ENCODE peak calls at places on chromosomes 12 and 14, in seven cellular contexts. One of them, this sample, is unnamed.

GRCh38 chr14:60506462-60506984 is 2.4 kb upstream of the SIX6 start:
- DNase-seq in GM23248: no peak
- DNase-seq in Calu3: no peak
- DNase-seq in PC-3: no peak
- DNase-seq in stimulated activated CD4-positive, alpha-beta T cell treated with anti-CD3 and anti-CD28 coated beads, Interleukin-12 subunit alpha, Interleukin-12 subunit beta, amount 100 ng/mL, for 4 hours: no peak
- DNase-seq in nucleus accumbens: no peak
- DNase-seq in activated T-cell treated with anti-CD3 and anti-CD28 coated beads, Interleukin-2, amount 50 U/mL, for 48 hours: no peak
- DNase-seq in this sample: no peak

GRCh38 chr12:113128802-113129663 is 6.5 kb downstream of the RASAL1 start:
- DNase-seq in nucleus accumbens: no peak
- DNase-seq in stimulated activated CD4-positive, alpha-beta T cell treated with anti-CD3 and anti-CD28 coated beads, Interleukin-12 subunit alpha, Interleukin-12 subunit beta, amount 100 ng/mL, for 4 hours: no peak
- DNase-seq in PC-3: no peak
- DNase-seq in Calu3: no peak
- DNase-seq in activated T-cell treated with anti-CD3 and anti-CD28 coated beads, Interleukin-2, amount 50 U/mL, for 48 hours: no peak
- DNase-seq in GM23248: no peak
- DNase-seq in this sample: no peak

GRCh38 chr12:4353785-4354208 is 25.7 kb downstream of the FGF23 start:
- DNase-seq in stimulated activated CD4-positive, alpha-beta T cell treated with anti-CD3 and anti-CD28 coated beads, Interleukin-12 subunit alpha, Interleukin-12 subunit beta, amount 100 ng/mL, for 4 hours: peak
- DNase-seq in GM23248: peak
- DNase-seq in Calu3: no peak
- DNase-seq in PC-3: peak
- DNase-seq in nucleus accumbens: no peak
- DNase-seq in activated T-cell treated with anti-CD3 and anti-CD28 coated beads, Interleukin-2, amount 50 U/mL, for 48 hours: peak
- DNase-seq in this sample: peak

GRCh38 chr14:94172545-94172944 is 1.6 kb upstream of the PPP4R4 start:
- DNase-seq in GM23248: no peak
- DNase-seq in activated T-cell treated with anti-CD3 and anti-CD28 coated beads, Interleukin-2, amount 50 U/mL, for 48 hours: no peak
- DNase-seq in stimulated activated CD4-positive, alpha-beta T cell treated with anti-CD3 and anti-CD28 coated beads, Interleukin-12 subunit alpha, Interleukin-12 subunit beta, amount 100 ng/mL, for 4 hours: no peak
- DNase-seq in nucleus accumbens: no peak
- DNase-seq in Calu3: no peak
- DNase-seq in PC-3: no peak
- DNase-seq in this sample: no peak

GRCh38 chr12:116559330-116560080 is at the start of gene MAP1LC3B2:
- DNase-seq in PC-3: peak
- DNase-seq in activated T-cell treated with anti-CD3 and anti-CD28 coated beads, Interleukin-2, amount 50 U/mL, for 48 hours: peak
- DNase-seq in Calu3: peak
- DNase-seq in stimulated activated CD4-positive, alpha-beta T cell treated with anti-CD3 and anti-CD28 coated beads, Interleukin-12 subunit alpha, Interleukin-12 subunit beta, amount 100 ng/mL, for 4 hours: peak
- DNase-seq in nucleus accumbens: peak
- DNase-seq in GM23248: peak
- DNase-seq in this sample: peak

GRCh38 chr12:96045566-96045965 is 10.2 kb upstream of the LTA4H start:
- DNase-seq in Calu3: no peak
- DNase-seq in GM23248: no peak
- DNase-seq in nucleus accumbens: no peak
- DNase-seq in activated T-cell treated with anti-CD3 and anti-CD28 coated beads, Interleukin-2, amount 50 U/mL, for 48 hours: no peak
- DNase-seq in stimulated activated CD4-positive, alpha-beta T cell treated with anti-CD3 and anti-CD28 coated beads, Interleukin-12 subunit alpha, Interleukin-12 subunit beta, amount 100 ng/mL, for 4 hours: no peak
- DNase-seq in PC-3: no peak
- DNase-seq in this sample: no peak

GRCh38 chr14:69648480-69649414 is 37.4 kb downstream of the SUSD6 start:
- DNase-seq in stimulated activated CD4-positive, alpha-beta T cell treated with anti-CD3 and anti-CD28 coated beads, Interleukin-12 subunit alpha, Interleukin-12 subunit beta, amount 100 ng/mL, for 4 hours: no peak
- DNase-seq in GM23248: peak
- DNase-seq in activated T-cell treated with anti-CD3 and anti-CD28 coated beads, Interleukin-2, amount 50 U/mL, for 48 hours: no peak
- DNase-seq in nucleus accumbens: no peak
- DNase-seq in PC-3: peak
- DNase-seq in Calu3: no peak
- DNase-seq in this sample: peak

GRCh38 chr12:40171501-40171900 is 53.3 kb upstream of the LRRK2 start:
- DNase-seq in Calu3: no peak
- DNase-seq in nucleus accumbens: no peak
- DNase-seq in activated T-cell treated with anti-CD3 and anti-CD28 coated beads, Interleukin-2, amount 50 U/mL, for 48 hours: no peak
- DNase-seq in PC-3: peak
- DNase-seq in stimulated activated CD4-positive, alpha-beta T cell treated with anti-CD3 and anti-CD28 coated beads, Interleukin-12 subunit alpha, Interleukin-12 subunit beta, amount 100 ng/mL, for 4 hours: no peak
- DNase-seq in GM23248: no peak
- DNase-seq in this sample: peak

GRCh38 chr14:68806526-68807147 is 13.8 kb upstream of the ZFP36L1 start:
- DNase-seq in stimulated activated CD4-positive, alpha-beta T cell treated with anti-CD3 and anti-CD28 coated beads, Interleukin-12 subunit alpha, Interleukin-12 subunit beta, amount 100 ng/mL, for 4 hours: no peak
- DNase-seq in GM23248: no peak
- DNase-seq in nucleus accumbens: no peak
- DNase-seq in PC-3: no peak
- DNase-seq in activated T-cell treated with anti-CD3 and anti-CD28 coated beads, Interleukin-2, amount 50 U/mL, for 48 hours: no peak
- DNase-seq in Calu3: no peak
- DNase-seq in this sample: no peak

GRCh38 chr14:85528882-85529585 is 910 bp upstream of the FLRT2 start:
- DNase-seq in stimulated activated CD4-positive, alpha-beta T cell treated with anti-CD3 and anti-CD28 coated beads, Interleukin-12 subunit alpha, Interleukin-12 subunit beta, amount 100 ng/mL, for 4 hours: no peak
- DNase-seq in nucleus accumbens: no peak
- DNase-seq in PC-3: peak
- DNase-seq in activated T-cell treated with anti-CD3 and anti-CD28 coated beads, Interleukin-2, amount 50 U/mL, for 48 hours: no peak
- DNase-seq in GM23248: peak
- DNase-seq in Calu3: no peak
- DNase-seq in this sample: peak

GRCh38 chr12:65944637-65945036 is 120.4 kb downstream of the HMGA2 start:
- DNase-seq in PC-3: peak
- DNase-seq in Calu3: no peak
- DNase-seq in GM23248: no peak
- DNase-seq in nucleus accumbens: no peak
- DNase-seq in stimulated activated CD4-positive, alpha-beta T cell treated with anti-CD3 and anti-CD28 coated beads, Interleukin-12 subunit alpha, Interleukin-12 subunit beta, amount 100 ng/mL, for 4 hours: no peak
- DNase-seq in activated T-cell treated with anti-CD3 and anti-CD28 coated beads, Interleukin-2, amount 50 U/mL, for 48 hours: no peak
- DNase-seq in this sample: no peak

GRCh38 chr12:12881495-12881894 is 9.9 kb upstream of the GPRC5A start:
- DNase-seq in nucleus accumbens: no peak
- DNase-seq in activated T-cell treated with anti-CD3 and anti-CD28 coated beads, Interleukin-2, amount 50 U/mL, for 48 hours: no peak
- DNase-seq in PC-3: peak
- DNase-seq in Calu3: peak
- DNase-seq in stimulated activated CD4-positive, alpha-beta T cell treated with anti-CD3 and anti-CD28 coated beads, Interleukin-12 subunit alpha, Interleukin-12 subunit beta, amount 100 ng/mL, for 4 hours: no peak
- DNase-seq in GM23248: peak
- DNase-seq in this sample: peak

GRCh38 chr14:71716371-71716770 is 215.9 kb upstream of the RGS6 start:
- DNase-seq in GM23248: peak
- DNase-seq in PC-3: no peak
- DNase-seq in activated T-cell treated with anti-CD3 and anti-CD28 coated beads, Interleukin-2, amount 50 U/mL, for 48 hours: no peak
- DNase-seq in nucleus accumbens: no peak
- DNase-seq in stimulated activated CD4-positive, alpha-beta T cell treated with anti-CD3 and anti-CD28 coated beads, Interleukin-12 subunit alpha, Interleukin-12 subunit beta, amount 100 ng/mL, for 4 hours: no peak
- DNase-seq in Calu3: no peak
- DNase-seq in this sample: peak

GRCh38 chr14:55441286-55441685 is 870 bp upstream of the TBPL2 start:
- DNase-seq in stimulated activated CD4-positive, alpha-beta T cell treated with anti-CD3 and anti-CD28 coated beads, Interleukin-12 subunit alpha, Interleukin-12 subunit beta, amount 100 ng/mL, for 4 hours: no peak
- DNase-seq in GM23248: no peak
- DNase-seq in nucleus accumbens: no peak
- DNase-seq in activated T-cell treated with anti-CD3 and anti-CD28 coated beads, Interleukin-2, amount 50 U/mL, for 48 hours: no peak
- DNase-seq in PC-3: peak
- DNase-seq in Calu3: no peak
- DNase-seq in this sample: no peak

GRCh38 chr12:23423097-23423687 is 526.3 kb downstream of the SOX5 start:
- DNase-seq in PC-3: no peak
- DNase-seq in activated T-cell treated with anti-CD3 and anti-CD28 coated beads, Interleukin-2, amount 50 U/mL, for 48 hours: no peak
- DNase-seq in GM23248: no peak
- DNase-seq in stimulated activated CD4-positive, alpha-beta T cell treated with anti-CD3 and anti-CD28 coated beads, Interleukin-12 subunit alpha, Interleukin-12 subunit beta, amount 100 ng/mL, for 4 hours: no peak
- DNase-seq in Calu3: no peak
- DNase-seq in nucleus accumbens: no peak
- DNase-seq in this sample: no peak

GRCh38 chr12:107541001-107541400 is 144.6 kb upstream of the PWP1 start:
- DNase-seq in activated T-cell treated with anti-CD3 and anti-CD28 coated beads, Interleukin-2, amount 50 U/mL, for 48 hours: no peak
- DNase-seq in PC-3: no peak
- DNase-seq in GM23248: no peak
- DNase-seq in stimulated activated CD4-positive, alpha-beta T cell treated with anti-CD3 and anti-CD28 coated beads, Interleukin-12 subunit alpha, Interleukin-12 subunit beta, amount 100 ng/mL, for 4 hours: no peak
- DNase-seq in Calu3: no peak
- DNase-seq in nucleus accumbens: no peak
- DNase-seq in this sample: no peak

GRCh38 chr14:36006623-36007022 is 169.9 kb downstream of the PTCSC3 start:
- DNase-seq in nucleus accumbens: no peak
- DNase-seq in PC-3: no peak
- DNase-seq in GM23248: no peak
- DNase-seq in Calu3: no peak
- DNase-seq in stimulated activated CD4-positive, alpha-beta T cell treated with anti-CD3 and anti-CD28 coated beads, Interleukin-12 subunit alpha, Interleukin-12 subunit beta, amount 100 ng/mL, for 4 hours: no peak
- DNase-seq in activated T-cell treated with anti-CD3 and anti-CD28 coated beads, Interleukin-2, amount 50 U/mL, for 48 hours: no peak
- DNase-seq in this sample: no peak

GRCh38 chr14:89000007-89000942 is 175.8 kb downstream of the TTC8 start:
- DNase-seq in stimulated activated CD4-positive, alpha-beta T cell treated with anti-CD3 and anti-CD28 coated beads, Interleukin-12 subunit alpha, Interleukin-12 subunit beta, amount 100 ng/mL, for 4 hours: no peak
- DNase-seq in GM23248: peak
- DNase-seq in PC-3: peak
- DNase-seq in nucleus accumbens: no peak
- DNase-seq in activated T-cell treated with anti-CD3 and anti-CD28 coated beads, Interleukin-2, amount 50 U/mL, for 48 hours: peak
- DNase-seq in Calu3: peak
- DNase-seq in this sample: peak

GRCh38 chr14:70981005-70981952 is 74.0 kb downstream of the PCNX1 start:
- DNase-seq in nucleus accumbens: no peak
- DNase-seq in stimulated activated CD4-positive, alpha-beta T cell treated with anti-CD3 and anti-CD28 coated beads, Interleukin-12 subunit alpha, Interleukin-12 subunit beta, amount 100 ng/mL, for 4 hours: no peak
- DNase-seq in activated T-cell treated with anti-CD3 and anti-CD28 coated beads, Interleukin-2, amount 50 U/mL, for 48 hours: no peak
- DNase-seq in PC-3: peak
- DNase-seq in GM23248: no peak
- DNase-seq in Calu3: no peak
- DNase-seq in this sample: peak

GRCh38 chr12:56947633-56948535 is 9.5 kb downstream of the RDH16 start:
- DNase-seq in PC-3: peak
- DNase-seq in stimulated activated CD4-positive, alpha-beta T cell treated with anti-CD3 and anti-CD28 coated beads, Interleukin-12 subunit alpha, Interleukin-12 subunit beta, amount 100 ng/mL, for 4 hours: no peak
- DNase-seq in Calu3: peak
- DNase-seq in GM23248: no peak
- DNase-seq in activated T-cell treated with anti-CD3 and anti-CD28 coated beads, Interleukin-2, amount 50 U/mL, for 48 hours: no peak
- DNase-seq in nucleus accumbens: no peak
- DNase-seq in this sample: peak

GRCh38 chr12:54941659-54942058 is 42.9 kb downstream of the TESPA1 start:
- DNase-seq in GM23248: no peak
- DNase-seq in Calu3: no peak
- DNase-seq in activated T-cell treated with anti-CD3 and anti-CD28 coated beads, Interleukin-2, amount 50 U/mL, for 48 hours: no peak
- DNase-seq in stimulated activated CD4-positive, alpha-beta T cell treated with anti-CD3 and anti-CD28 coated beads, Interleukin-12 subunit alpha, Interleukin-12 subunit beta, amount 100 ng/mL, for 4 hours: no peak
- DNase-seq in nucleus accumbens: peak
- DNase-seq in PC-3: no peak
- DNase-seq in this sample: no peak

GRCh38 chr12:85057370-85057963 is 21.3 kb downstream of the LRRIQ1 start:
- DNase-seq in PC-3: peak
- DNase-seq in stimulated activated CD4-positive, alpha-beta T cell treated with anti-CD3 and anti-CD28 coated beads, Interleukin-12 subunit alpha, Interleukin-12 subunit beta, amount 100 ng/mL, for 4 hours: no peak
- DNase-seq in activated T-cell treated with anti-CD3 and anti-CD28 coated beads, Interleukin-2, amount 50 U/mL, for 48 hours: no peak
- DNase-seq in Calu3: peak
- DNase-seq in GM23248: peak
- DNase-seq in nucleus accumbens: peak
- DNase-seq in this sample: peak

GRCh38 chr12:100058482-100059029 is 73.8 kb upstream of the ANKS1B start:
- DNase-seq in nucleus accumbens: no peak
- DNase-seq in Calu3: no peak
- DNase-seq in GM23248: peak
- DNase-seq in activated T-cell treated with anti-CD3 and anti-CD28 coated beads, Interleukin-2, amount 50 U/mL, for 48 hours: no peak
- DNase-seq in PC-3: peak
- DNase-seq in stimulated activated CD4-positive, alpha-beta T cell treated with anti-CD3 and anti-CD28 coated beads, Interleukin-12 subunit alpha, Interleukin-12 subunit beta, amount 100 ng/mL, for 4 hours: no peak
- DNase-seq in this sample: peak

GRCh38 chr14:31292962-31293616 is 85.5 kb upstream of the HECTD1 start:
- DNase-seq in nucleus accumbens: no peak
- DNase-seq in GM23248: no peak
- DNase-seq in PC-3: no peak
- DNase-seq in stimulated activated CD4-positive, alpha-beta T cell treated with anti-CD3 and anti-CD28 coated beads, Interleukin-12 subunit alpha, Interleukin-12 subunit beta, amount 100 ng/mL, for 4 hours: no peak
- DNase-seq in Calu3: no peak
- DNase-seq in activated T-cell treated with anti-CD3 and anti-CD28 coated beads, Interleukin-2, amount 50 U/mL, for 48 hours: no peak
- DNase-seq in this sample: peak

GRCh38 chr14:100297320-100298300 is 8.6 kb downstream of the SLC25A29 start:
- DNase-seq in stimulated activated CD4-positive, alpha-beta T cell treated with anti-CD3 and anti-CD28 coated beads, Interleukin-12 subunit alpha, Interleukin-12 subunit beta, amount 100 ng/mL, for 4 hours: no peak
- DNase-seq in PC-3: no peak
- DNase-seq in GM23248: peak
- DNase-seq in nucleus accumbens: peak
- DNase-seq in activated T-cell treated with anti-CD3 and anti-CD28 coated beads, Interleukin-2, amount 50 U/mL, for 48 hours: no peak
- DNase-seq in Calu3: no peak
- DNase-seq in this sample: peak

GRCh38 chr12:52522346-52523011 is 2.3 kb upstream of the KRT5 start:
- DNase-seq in nucleus accumbens: no peak
- DNase-seq in GM23248: peak
- DNase-seq in PC-3: no peak
- DNase-seq in stimulated activated CD4-positive, alpha-beta T cell treated with anti-CD3 and anti-CD28 coated beads, Interleukin-12 subunit alpha, Interleukin-12 subunit beta, amount 100 ng/mL, for 4 hours: no peak
- DNase-seq in activated T-cell treated with anti-CD3 and anti-CD28 coated beads, Interleukin-2, amount 50 U/mL, for 48 hours: no peak
- DNase-seq in Calu3: no peak
- DNase-seq in this sample: peak

GRCh38 chr12:131551675-131552074 is 159.2 kb upstream of the SFSWAP start:
- DNase-seq in stimulated activated CD4-positive, alpha-beta T cell treated with anti-CD3 and anti-CD28 coated beads, Interleukin-12 subunit alpha, Interleukin-12 subunit beta, amount 100 ng/mL, for 4 hours: no peak
- DNase-seq in PC-3: no peak
- DNase-seq in nucleus accumbens: no peak
- DNase-seq in GM23248: no peak
- DNase-seq in Calu3: no peak
- DNase-seq in activated T-cell treated with anti-CD3 and anti-CD28 coated beads, Interleukin-2, amount 50 U/mL, for 48 hours: no peak
- DNase-seq in this sample: no peak

GRCh38 chr12:66942741-66943465 is 264.0 kb upstream of the GRIP1 start:
- DNase-seq in PC-3: no peak
- DNase-seq in Calu3: no peak
- DNase-seq in stimulated activated CD4-positive, alpha-beta T cell treated with anti-CD3 and anti-CD28 coated beads, Interleukin-12 subunit alpha, Interleukin-12 subunit beta, amount 100 ng/mL, for 4 hours: no peak
- DNase-seq in GM23248: no peak
- DNase-seq in activated T-cell treated with anti-CD3 and anti-CD28 coated beads, Interleukin-2, amount 50 U/mL, for 48 hours: no peak
- DNase-seq in nucleus accumbens: no peak
- DNase-seq in this sample: no peak

GRCh38 chr12:52011602-52012214 is 5.0 kb downstream of the TAMALIN start:
- DNase-seq in nucleus accumbens: no peak
- DNase-seq in Calu3: no peak
- DNase-seq in stimulated activated CD4-positive, alpha-beta T cell treated with anti-CD3 and anti-CD28 coated beads, Interleukin-12 subunit alpha, Interleukin-12 subunit beta, amount 100 ng/mL, for 4 hours: no peak
- DNase-seq in activated T-cell treated with anti-CD3 and anti-CD28 coated beads, Interleukin-2, amount 50 U/mL, for 48 hours: no peak
- DNase-seq in PC-3: no peak
- DNase-seq in GM23248: no peak
- DNase-seq in this sample: no peak

GRCh38 chr12:26523708-26524150 is 309.3 kb downstream of the ITPR2 start:
- DNase-seq in PC-3: no peak
- DNase-seq in activated T-cell treated with anti-CD3 and anti-CD28 coated beads, Interleukin-2, amount 50 U/mL, for 48 hours: no peak
- DNase-seq in nucleus accumbens: peak
- DNase-seq in stimulated activated CD4-positive, alpha-beta T cell treated with anti-CD3 and anti-CD28 coated beads, Interleukin-12 subunit alpha, Interleukin-12 subunit beta, amount 100 ng/mL, for 4 hours: no peak
- DNase-seq in Calu3: peak
- DNase-seq in GM23248: peak
- DNase-seq in this sample: peak

GRCh38 chr12:96015672-96016071 is 19.5 kb upstream of the HAL start:
- DNase-seq in PC-3: peak
- DNase-seq in nucleus accumbens: no peak
- DNase-seq in activated T-cell treated with anti-CD3 and anti-CD28 coated beads, Interleukin-2, amount 50 U/mL, for 48 hours: no peak
- DNase-seq in GM23248: peak
- DNase-seq in stimulated activated CD4-positive, alpha-beta T cell treated with anti-CD3 and anti-CD28 coated beads, Interleukin-12 subunit alpha, Interleukin-12 subunit beta, amount 100 ng/mL, for 4 hours: no peak
- DNase-seq in Calu3: peak
- DNase-seq in this sample: peak

GRCh38 chr14:95048771-95049312 is 108.5 kb downstream of the DICER1 start:
- DNase-seq in PC-3: no peak
- DNase-seq in stimulated activated CD4-positive, alpha-beta T cell treated with anti-CD3 and anti-CD28 coated beads, Interleukin-12 subunit alpha, Interleukin-12 subunit beta, amount 100 ng/mL, for 4 hours: no peak
- DNase-seq in Calu3: no peak
- DNase-seq in activated T-cell treated with anti-CD3 and anti-CD28 coated beads, Interleukin-2, amount 50 U/mL, for 48 hours: no peak
- DNase-seq in GM23248: no peak
- DNase-seq in nucleus accumbens: no peak
- DNase-seq in this sample: no peak

GRCh38 chr12:120361506-120362208 is 7.3 kb downstream of the MSI1 start:
- DNase-seq in nucleus accumbens: peak
- DNase-seq in stimulated activated CD4-positive, alpha-beta T cell treated with anti-CD3 and anti-CD28 coated beads, Interleukin-12 subunit alpha, Interleukin-12 subunit beta, amount 100 ng/mL, for 4 hours: no peak
- DNase-seq in GM23248: peak
- DNase-seq in Calu3: no peak
- DNase-seq in activated T-cell treated with anti-CD3 and anti-CD28 coated beads, Interleukin-2, amount 50 U/mL, for 48 hours: no peak
- DNase-seq in PC-3: no peak
- DNase-seq in this sample: peak

GRCh38 chr14:104604461-104605449 is at the start of gene TMEM179:
- DNase-seq in stimulated activated CD4-positive, alpha-beta T cell treated with anti-CD3 and anti-CD28 coated beads, Interleukin-12 subunit alpha, Interleukin-12 subunit beta, amount 100 ng/mL, for 4 hours: no peak
- DNase-seq in Calu3: no peak
- DNase-seq in PC-3: peak
- DNase-seq in activated T-cell treated with anti-CD3 and anti-CD28 coated beads, Interleukin-2, amount 50 U/mL, for 48 hours: no peak
- DNase-seq in GM23248: peak
- DNase-seq in nucleus accumbens: no peak
- DNase-seq in this sample: peak

GRCh38 chr14:70622111-70622712 is 19.5 kb upstream of the TTC9 start:
- DNase-seq in Calu3: peak
- DNase-seq in nucleus accumbens: no peak
- DNase-seq in activated T-cell treated with anti-CD3 and anti-CD28 coated beads, Interleukin-2, amount 50 U/mL, for 48 hours: peak
- DNase-seq in PC-3: peak
- DNase-seq in GM23248: peak
- DNase-seq in stimulated activated CD4-positive, alpha-beta T cell treated with anti-CD3 and anti-CD28 coated beads, Interleukin-12 subunit alpha, Interleukin-12 subunit beta, amount 100 ng/mL, for 4 hours: peak
- DNase-seq in this sample: peak

GRCh38 chr14:97266653-97267052 is 469.5 kb downstream of the VRK1 start:
- DNase-seq in nucleus accumbens: no peak
- DNase-seq in PC-3: peak
- DNase-seq in activated T-cell treated with anti-CD3 and anti-CD28 coated beads, Interleukin-2, amount 50 U/mL, for 48 hours: no peak
- DNase-seq in GM23248: peak
- DNase-seq in stimulated activated CD4-positive, alpha-beta T cell treated with anti-CD3 and anti-CD28 coated beads, Interleukin-12 subunit alpha, Interleukin-12 subunit beta, amount 100 ng/mL, for 4 hours: no peak
- DNase-seq in Calu3: no peak
- DNase-seq in this sample: no peak

This sample was measured in cardiac fibroblast.